ENCODE peak calls at places on chromosomes 13 and 19, in six cellular contexts. One of them, this sample, is unnamed. For H3K36me3 and H3K4me1, the result is how much of the 10 kb centered on the place peaks cover.

GRCh38 chr13:98930014-98930625 is 47.7 kb downstream of the DOCK9 start:
- DNase-seq in heart left ventricle: no peak
- DNase-seq in CD4-positive, CD25-positive, alpha-beta regulatory T cell: peak
- DNase-seq in endodermal cell: peak
- DNase-seq in tibial nerve: no peak
- DNase-seq in body of pancreas: no peak
- DNase-seq in this sample: no peak

GRCh38 chr19:48719263-48720171 is at the start of gene MAMSTR:
- DNase-seq in heart left ventricle: peak
- DNase-seq in CD4-positive, CD25-positive, alpha-beta regulatory T cell: no peak
- DNase-seq in endodermal cell: no peak
- DNase-seq in tibial nerve: no peak
- DNase-seq in body of pancreas: no peak
- DNase-seq in this sample: no peak

GRCh38 chr13:39688699-39689405 is 33.4 kb downstream of the COG6 start:
- DNase-seq in heart left ventricle: no peak
- DNase-seq in CD4-positive, CD25-positive, alpha-beta regulatory T cell: peak
- DNase-seq in endodermal cell: no peak
- DNase-seq in tibial nerve: no peak
- DNase-seq in body of pancreas: no peak
- DNase-seq in this sample: no peak

GRCh38 chr13:85798999-85799646 is at the start of gene SLITRK6:
- DNase-seq in heart left ventricle: no peak
- DNase-seq in CD4-positive, CD25-positive, alpha-beta regulatory T cell: no peak
- DNase-seq in endodermal cell: peak
- DNase-seq in tibial nerve: no peak
- DNase-seq in body of pancreas: peak
- DNase-seq in this sample: no peak

GRCh38 chr19:15332311-15332996 is at the start of gene BRD4:
- DNase-seq in heart left ventricle: peak
- DNase-seq in CD4-positive, CD25-positive, alpha-beta regulatory T cell: peak
- DNase-seq in endodermal cell: peak
- DNase-seq in tibial nerve: peak
- DNase-seq in body of pancreas: peak
- DNase-seq in this sample: peak

GRCh38 chr19:10408511-10409291 is 5.4 kb upstream of the CDC37 start:
- DNase-seq in heart left ventricle: no peak
- DNase-seq in CD4-positive, CD25-positive, alpha-beta regulatory T cell: peak
- DNase-seq in endodermal cell: no peak
- DNase-seq in tibial nerve: no peak
- DNase-seq in body of pancreas: peak
- DNase-seq in this sample: no peak

GRCh38 chr13:95540848-95541247 is 11.7 kb upstream of the CLDN10 start:
- DNase-seq in heart left ventricle: peak
- DNase-seq in CD4-positive, CD25-positive, alpha-beta regulatory T cell: no peak
- DNase-seq in endodermal cell: no peak
- DNase-seq in tibial nerve: no peak
- DNase-seq in body of pancreas: peak
- DNase-seq in this sample: no peak

GRCh38 chr13:111632906-111633305 is 312.5 kb downstream of the TEX29 start:
- DNase-seq in heart left ventricle: no peak
- DNase-seq in CD4-positive, CD25-positive, alpha-beta regulatory T cell: no peak
- DNase-seq in endodermal cell: peak
- DNase-seq in tibial nerve: no peak
- DNase-seq in body of pancreas: no peak
- DNase-seq in this sample: no peak

GRCh38 chr19:55956431-55956830 is 8.8 kb downstream of the NLRP8 start:
- DNase-seq in heart left ventricle: no peak
- DNase-seq in CD4-positive, CD25-positive, alpha-beta regulatory T cell: no peak
- DNase-seq in endodermal cell: no peak
- DNase-seq in tibial nerve: no peak
- DNase-seq in body of pancreas: no peak
- DNase-seq in this sample: no peak

GRCh38 chr13:113117335-113117872 is 5.2 kb upstream of the F10 start:
- DNase-seq in heart left ventricle: no peak
- DNase-seq in CD4-positive, CD25-positive, alpha-beta regulatory T cell: no peak
- DNase-seq in endodermal cell: no peak
- DNase-seq in tibial nerve: no peak
- DNase-seq in body of pancreas: no peak
- DNase-seq in this sample: no peak

GRCh38 chr13:99895999-99896695 is 75.4 kb downstream of the ZIC5 start:
- DNase-seq in heart left ventricle: no peak
- DNase-seq in CD4-positive, CD25-positive, alpha-beta regulatory T cell: no peak
- DNase-seq in endodermal cell: peak
- DNase-seq in tibial nerve: no peak
- DNase-seq in body of pancreas: no peak
- DNase-seq in this sample: no peak

GRCh38 chr13:25525884-25526283 is 154.1 kb downstream of the ATP8A2 start:
- DNase-seq in heart left ventricle: no peak
- DNase-seq in CD4-positive, CD25-positive, alpha-beta regulatory T cell: no peak
- DNase-seq in endodermal cell: no peak
- DNase-seq in tibial nerve: no peak
- DNase-seq in body of pancreas: no peak
- DNase-seq in this sample: no peak

GRCh38 chr13:114118763-114119123 is 13.7 kb downstream of the RASA3 start:
- DNase-seq in heart left ventricle: peak
- DNase-seq in CD4-positive, CD25-positive, alpha-beta regulatory T cell: no peak
- DNase-seq in endodermal cell: no peak
- DNase-seq in tibial nerve: no peak
- DNase-seq in body of pancreas: peak
- DNase-seq in this sample: peak

GRCh38 chr19:48934837-48935236 is 1.3 kb downstream of the DHDH start:
- DNase-seq in heart left ventricle: no peak
- DNase-seq in CD4-positive, CD25-positive, alpha-beta regulatory T cell: no peak
- DNase-seq in endodermal cell: peak
- DNase-seq in tibial nerve: no peak
- DNase-seq in body of pancreas: no peak
- DNase-seq in this sample: no peak

GRCh38 chr19:24069907-24070657 is 16.9 kb upstream of the ZNF254 start:
- DNase-seq in heart left ventricle: no peak
- DNase-seq in CD4-positive, CD25-positive, alpha-beta regulatory T cell: no peak
- DNase-seq in endodermal cell: no peak
- DNase-seq in tibial nerve: no peak
- DNase-seq in body of pancreas: no peak
- DNase-seq in this sample: no peak

GRCh38 chr19:36460046-36460445 is 29.3 kb downstream of the ZNF566 start:
- DNase-seq in heart left ventricle: no peak
- DNase-seq in CD4-positive, CD25-positive, alpha-beta regulatory T cell: no peak
- DNase-seq in endodermal cell: no peak
- DNase-seq in tibial nerve: no peak
- DNase-seq in body of pancreas: no peak
- DNase-seq in this sample: no peak

GRCh38 chr19:6723108-6723618 is 2.7 kb upstream of the C3 start:
- DNase-seq in heart left ventricle: no peak
- DNase-seq in CD4-positive, CD25-positive, alpha-beta regulatory T cell: no peak
- DNase-seq in endodermal cell: peak
- DNase-seq in tibial nerve: peak
- DNase-seq in body of pancreas: peak
- DNase-seq in this sample: no peak

GRCh38 chr19:23762884-23763711 is 4.4 kb upstream of the ZNF681 start:
- DNase-seq in heart left ventricle: peak
- DNase-seq in CD4-positive, CD25-positive, alpha-beta regulatory T cell: peak
- DNase-seq in endodermal cell: peak
- DNase-seq in tibial nerve: no peak
- DNase-seq in body of pancreas: peak
- DNase-seq in this sample: peak

GRCh38 chr19:27971071-27971470 is 1241.9 kb downstream of the UQCRFS1 start:
- DNase-seq in heart left ventricle: no peak
- DNase-seq in CD4-positive, CD25-positive, alpha-beta regulatory T cell: no peak
- DNase-seq in endodermal cell: peak
- DNase-seq in tibial nerve: no peak
- DNase-seq in body of pancreas: no peak
- DNase-seq in this sample: no peak

GRCh38 chr19:6925801-6926751 is 38.7 kb downstream of the ADGRE1 start:
- DNase-seq in heart left ventricle: no peak
- DNase-seq in CD4-positive, CD25-positive, alpha-beta regulatory T cell: peak
- DNase-seq in endodermal cell: peak
- DNase-seq in tibial nerve: no peak
- DNase-seq in body of pancreas: no peak
- DNase-seq in this sample: no peak

GRCh38 chr19:39492788-39493187 is 6.0 kb upstream of the DLL3 start:
- DNase-seq in heart left ventricle: no peak
- DNase-seq in CD4-positive, CD25-positive, alpha-beta regulatory T cell: no peak
- DNase-seq in endodermal cell: no peak
- DNase-seq in tibial nerve: no peak
- DNase-seq in body of pancreas: no peak
- DNase-seq in this sample: no peak

GRCh38 chr13:77523834-77524728 is 11.4 kb upstream of the SCEL start:
- DNase-seq in heart left ventricle: no peak
- DNase-seq in CD4-positive, CD25-positive, alpha-beta regulatory T cell: no peak
- DNase-seq in endodermal cell: no peak
- DNase-seq in tibial nerve: no peak
- DNase-seq in body of pancreas: no peak
- DNase-seq in this sample: no peak

GRCh38 chr13:51856027-51856736 is 5.6 kb upstream of the CCDC70 start:
- DNase-seq in heart left ventricle: no peak
- DNase-seq in CD4-positive, CD25-positive, alpha-beta regulatory T cell: no peak
- DNase-seq in endodermal cell: no peak
- DNase-seq in tibial nerve: no peak
- DNase-seq in body of pancreas: no peak
- DNase-seq in this sample: no peak

DNA sequence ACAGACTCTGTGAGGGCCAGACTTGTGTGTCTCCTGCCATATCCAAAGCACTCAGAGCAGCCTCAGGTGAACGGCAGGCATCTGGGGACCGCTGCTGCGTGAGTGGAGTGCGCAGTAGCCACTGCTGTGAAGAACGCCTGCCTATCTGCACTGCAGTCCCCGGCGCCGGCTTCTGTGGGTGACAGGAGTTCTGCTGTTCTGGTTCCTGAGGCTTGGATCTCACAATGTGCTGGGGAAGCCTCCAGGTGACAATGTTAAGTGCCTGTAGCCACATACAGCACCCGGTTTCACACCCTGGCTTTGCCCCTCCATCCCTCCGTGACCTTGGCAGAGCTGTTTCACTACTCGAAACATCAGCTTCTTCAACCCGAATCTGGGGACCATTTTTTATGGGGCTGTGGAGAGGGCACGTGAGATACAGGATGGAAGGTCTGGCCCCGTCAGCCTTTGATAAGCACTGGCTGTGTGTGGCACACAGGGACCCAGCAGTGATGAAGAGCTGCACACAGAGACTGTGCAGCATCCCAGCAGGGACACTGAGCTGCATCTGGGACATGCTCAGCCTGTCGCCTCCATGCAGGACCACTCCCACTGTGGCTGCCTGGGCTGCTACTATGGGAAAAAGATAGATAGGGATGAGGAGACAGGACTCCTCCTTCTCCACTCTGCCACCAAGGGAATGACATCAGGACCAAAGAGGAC is 28.3 kb downstream of the ELAVL1 start:
- DNase-seq in heart left ventricle: no peak
- DNase-seq in CD4-positive, CD25-positive, alpha-beta regulatory T cell: no peak
- DNase-seq in endodermal cell: no peak
- DNase-seq in tibial nerve: no peak
- DNase-seq in body of pancreas: no peak
- DNase-seq in this sample: no peak
- H3K36me3 ChIP-seq in heart left ventricle: half or more
- H3K36me3 ChIP-seq in CD4-positive, CD25-positive, alpha-beta regulatory T cell: half or more
- H3K36me3 ChIP-seq in endodermal cell: half or more
- H3K36me3 ChIP-seq in tibial nerve: under half
- H3K36me3 ChIP-seq in body of pancreas: under half
- H3K36me3 ChIP-seq in this sample: under half

DNA sequence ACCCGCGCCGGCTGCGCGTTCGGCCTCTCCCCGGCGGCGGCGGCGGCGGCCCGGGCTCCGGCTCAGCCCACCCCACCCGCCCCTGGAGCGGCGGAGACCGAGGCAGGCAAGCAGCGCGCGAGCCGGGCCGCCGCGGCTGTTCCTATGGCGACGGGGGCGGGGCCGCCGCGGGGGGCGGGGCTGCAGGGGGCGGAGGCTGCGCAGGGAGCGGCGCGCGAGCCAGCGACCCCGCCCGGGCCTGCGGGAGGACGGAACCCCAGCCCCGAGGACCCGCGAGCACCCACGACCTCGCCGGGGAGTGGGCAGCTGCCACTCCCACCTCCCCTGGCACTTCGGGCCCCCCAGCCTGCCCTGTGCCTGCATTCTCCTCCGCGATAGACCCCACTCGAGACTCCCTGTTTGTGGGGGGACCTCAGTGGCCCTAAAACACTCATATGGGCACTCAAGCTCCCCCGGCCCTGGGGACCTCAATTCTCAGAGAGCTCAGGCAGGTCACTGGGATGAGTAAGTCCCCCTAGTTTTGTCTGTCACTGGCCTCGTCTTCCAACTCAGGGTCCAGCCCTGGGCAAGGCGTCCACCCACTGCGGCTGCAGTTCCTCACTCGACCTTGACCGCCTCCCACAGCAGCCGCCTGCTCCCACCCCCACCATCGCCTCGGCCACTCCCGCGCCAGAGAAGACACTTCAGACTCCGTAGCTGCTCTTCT is at the start of gene CTXN1:
- DNase-seq in heart left ventricle: peak
- DNase-seq in CD4-positive, CD25-positive, alpha-beta regulatory T cell: peak
- DNase-seq in endodermal cell: peak
- DNase-seq in tibial nerve: peak
- DNase-seq in body of pancreas: peak
- DNase-seq in this sample: peak
- H3K27ac ChIP-seq in heart left ventricle: no peak
- H3K27ac ChIP-seq in CD4-positive, CD25-positive, alpha-beta regulatory T cell: no peak
- H3K27ac ChIP-seq in endodermal cell: peak
- H3K27ac ChIP-seq in tibial nerve: no peak
- H3K27ac ChIP-seq in body of pancreas: no peak
- H3K27ac ChIP-seq in this sample: no peak

GRCh38 chr19:35458821-35459391 is 10.8 kb downstream of the FFAR2 start:
- DNase-seq in heart left ventricle: no peak
- DNase-seq in CD4-positive, CD25-positive, alpha-beta regulatory T cell: no peak
- DNase-seq in endodermal cell: no peak
- DNase-seq in tibial nerve: no peak
- DNase-seq in body of pancreas: peak
- DNase-seq in this sample: no peak
- H3K4me1 ChIP-seq in heart left ventricle: under half
- H3K4me1 ChIP-seq in CD4-positive, CD25-positive, alpha-beta regulatory T cell: under half
- H3K4me1 ChIP-seq in endodermal cell: under half
- H3K4me1 ChIP-seq in tibial nerve: under half
- H3K4me1 ChIP-seq in body of pancreas: under half
- H3K4me1 ChIP-seq in this sample: under half

GRCh38 chr13:108963276-108963810 is 333.9 kb downstream of the MYO16 start:
- DNase-seq in heart left ventricle: no peak
- DNase-seq in CD4-positive, CD25-positive, alpha-beta regulatory T cell: no peak
- DNase-seq in endodermal cell: no peak
- DNase-seq in tibial nerve: no peak
- DNase-seq in body of pancreas: no peak
- DNase-seq in this sample: no peak

GRCh38 chr13:108967371-108967770 is 338.0 kb downstream of the MYO16 start:
- DNase-seq in heart left ventricle: no peak
- DNase-seq in CD4-positive, CD25-positive, alpha-beta regulatory T cell: no peak
- DNase-seq in endodermal cell: no peak
- DNase-seq in tibial nerve: no peak
- DNase-seq in body of pancreas: no peak
- DNase-seq in this sample: no peak

GRCh38 chr13:108963846-108964600 is 334.6 kb downstream of the MYO16 start:
- DNase-seq in heart left ventricle: no peak
- DNase-seq in CD4-positive, CD25-positive, alpha-beta regulatory T cell: no peak
- DNase-seq in endodermal cell: no peak
- DNase-seq in tibial nerve: no peak
- DNase-seq in body of pancreas: no peak
- DNase-seq in this sample: no peak

GRCh38 chr13:108962652-108963051 is 333.2 kb downstream of the MYO16 start:
- DNase-seq in heart left ventricle: no peak
- DNase-seq in CD4-positive, CD25-positive, alpha-beta regulatory T cell: no peak
- DNase-seq in endodermal cell: no peak
- DNase-seq in tibial nerve: no peak
- DNase-seq in body of pancreas: no peak
- DNase-seq in this sample: no peak

GRCh38 chr13:108964601-108965000 is 335.2 kb downstream of the MYO16 start:
- DNase-seq in heart left ventricle: no peak
- DNase-seq in CD4-positive, CD25-positive, alpha-beta regulatory T cell: no peak
- DNase-seq in endodermal cell: no peak
- DNase-seq in tibial nerve: no peak
- DNase-seq in body of pancreas: no peak
- DNase-seq in this sample: no peak
- H3K36me3 ChIP-seq in heart left ventricle: under half
- H3K36me3 ChIP-seq in CD4-positive, CD25-positive, alpha-beta regulatory T cell: under half
- H3K36me3 ChIP-seq in endodermal cell: under half
- H3K36me3 ChIP-seq in tibial nerve: under half
- H3K36me3 ChIP-seq in body of pancreas: under half
- H3K36me3 ChIP-seq in this sample: under half

This sample was measured in aorta.